ENCODE peak calls at places on chromosomes 5 and 9, in four cellular contexts. One of them, this sample, is unnamed.

GRCh38 chr5:166671818-166672217 is 1619.6 kb upstream of the WWC1 start:
- DNase-seq in memory B cell: no peak
- DNase-seq in stimulated activated CD4-positive, alpha-beta T cell treated with anti-CD3 and anti-CD28 coated beads, Interleukin-15, amount 100 ng/mL, for 1 hour: no peak
- DNase-seq in stimulated activated CD8-positive, alpha-beta memory T cell treated with anti-CD3 and anti-CD28 coated beads, Interleukin-7, amount 100 ng/mL, for 48 hours: no peak
- DNase-seq in this sample: no peak

GRCh38 chr5:119795768-119796167 is 166.4 kb downstream of the FAM170A start:
- DNase-seq in stimulated activated CD8-positive, alpha-beta memory T cell treated with anti-CD3 and anti-CD28 coated beads, Interleukin-7, amount 100 ng/mL, for 48 hours: no peak
- DNase-seq in stimulated activated CD4-positive, alpha-beta T cell treated with anti-CD3 and anti-CD28 coated beads, Interleukin-15, amount 100 ng/mL, for 1 hour: no peak
- DNase-seq in memory B cell: no peak
- DNase-seq in this sample: no peak

GRCh38 chr9:14563902-14564578 is 129.2 kb downstream of the ZDHHC21 start:
- DNase-seq in stimulated activated CD4-positive, alpha-beta T cell treated with anti-CD3 and anti-CD28 coated beads, Interleukin-15, amount 100 ng/mL, for 1 hour: no peak
- DNase-seq in memory B cell: no peak
- DNase-seq in stimulated activated CD8-positive, alpha-beta memory T cell treated with anti-CD3 and anti-CD28 coated beads, Interleukin-7, amount 100 ng/mL, for 48 hours: no peak
- DNase-seq in this sample: no peak

GRCh38 chr5:103582364-103582763 is 19.8 kb upstream of the NUDT12 start:
- DNase-seq in stimulated activated CD4-positive, alpha-beta T cell treated with anti-CD3 and anti-CD28 coated beads, Interleukin-15, amount 100 ng/mL, for 1 hour: no peak
- DNase-seq in memory B cell: no peak
- DNase-seq in stimulated activated CD8-positive, alpha-beta memory T cell treated with anti-CD3 and anti-CD28 coated beads, Interleukin-7, amount 100 ng/mL, for 48 hours: no peak
- DNase-seq in this sample: peak

GRCh38 chr9:124008855-124009834 is 2.4 kb upstream of the LHX2 start:
- DNase-seq in memory B cell: peak
- DNase-seq in stimulated activated CD8-positive, alpha-beta memory T cell treated with anti-CD3 and anti-CD28 coated beads, Interleukin-7, amount 100 ng/mL, for 48 hours: no peak
- DNase-seq in stimulated activated CD4-positive, alpha-beta T cell treated with anti-CD3 and anti-CD28 coated beads, Interleukin-15, amount 100 ng/mL, for 1 hour: no peak
- DNase-seq in this sample: no peak

GRCh38 chr5:98769256-98770157 is 4.0 kb upstream of the RGMB start:
- DNase-seq in memory B cell: peak
- DNase-seq in stimulated activated CD8-positive, alpha-beta memory T cell treated with anti-CD3 and anti-CD28 coated beads, Interleukin-7, amount 100 ng/mL, for 48 hours: no peak
- DNase-seq in stimulated activated CD4-positive, alpha-beta T cell treated with anti-CD3 and anti-CD28 coated beads, Interleukin-15, amount 100 ng/mL, for 1 hour: no peak
- DNase-seq in this sample: peak

GRCh38 chr5:173638126-173638525 is 21.7 kb upstream of the BOD1 start:
- DNase-seq in stimulated activated CD8-positive, alpha-beta memory T cell treated with anti-CD3 and anti-CD28 coated beads, Interleukin-7, amount 100 ng/mL, for 48 hours: no peak
- DNase-seq in stimulated activated CD4-positive, alpha-beta T cell treated with anti-CD3 and anti-CD28 coated beads, Interleukin-15, amount 100 ng/mL, for 1 hour: no peak
- DNase-seq in memory B cell: no peak
- DNase-seq in this sample: no peak

GRCh38 chr5:176664886-176665285 is 17.6 kb downstream of the TSPAN17 start:
- DNase-seq in stimulated activated CD8-positive, alpha-beta memory T cell treated with anti-CD3 and anti-CD28 coated beads, Interleukin-7, amount 100 ng/mL, for 48 hours: no peak
- DNase-seq in stimulated activated CD4-positive, alpha-beta T cell treated with anti-CD3 and anti-CD28 coated beads, Interleukin-15, amount 100 ng/mL, for 1 hour: no peak
- DNase-seq in memory B cell: no peak
- DNase-seq in this sample: no peak

GRCh38 chr5:68478306-68479091 is 262.9 kb downstream of the PIK3R1 start:
- DNase-seq in stimulated activated CD8-positive, alpha-beta memory T cell treated with anti-CD3 and anti-CD28 coated beads, Interleukin-7, amount 100 ng/mL, for 48 hours: no peak
- DNase-seq in memory B cell: no peak
- DNase-seq in stimulated activated CD4-positive, alpha-beta T cell treated with anti-CD3 and anti-CD28 coated beads, Interleukin-15, amount 100 ng/mL, for 1 hour: no peak
- DNase-seq in this sample: no peak

GRCh38 chr9:95003694-95004451 is 277.4 kb downstream of the AOPEP start:
- DNase-seq in memory B cell: peak
- DNase-seq in stimulated activated CD4-positive, alpha-beta T cell treated with anti-CD3 and anti-CD28 coated beads, Interleukin-15, amount 100 ng/mL, for 1 hour: no peak
- DNase-seq in stimulated activated CD8-positive, alpha-beta memory T cell treated with anti-CD3 and anti-CD28 coated beads, Interleukin-7, amount 100 ng/mL, for 48 hours: no peak
- DNase-seq in this sample: no peak

GRCh38 chr5:57841671-57842375 is 359.2 kb upstream of the ACTBL2 start:
- DNase-seq in stimulated activated CD4-positive, alpha-beta T cell treated with anti-CD3 and anti-CD28 coated beads, Interleukin-15, amount 100 ng/mL, for 1 hour: no peak
- DNase-seq in stimulated activated CD8-positive, alpha-beta memory T cell treated with anti-CD3 and anti-CD28 coated beads, Interleukin-7, amount 100 ng/mL, for 48 hours: no peak
- DNase-seq in memory B cell: no peak
- DNase-seq in this sample: peak

GRCh38 chr5:10946050-10946449 is 185.0 kb upstream of the DAP start:
- DNase-seq in stimulated activated CD8-positive, alpha-beta memory T cell treated with anti-CD3 and anti-CD28 coated beads, Interleukin-7, amount 100 ng/mL, for 48 hours: no peak
- DNase-seq in memory B cell: no peak
- DNase-seq in stimulated activated CD4-positive, alpha-beta T cell treated with anti-CD3 and anti-CD28 coated beads, Interleukin-15, amount 100 ng/mL, for 1 hour: no peak
- DNase-seq in this sample: no peak

GRCh38 chr9:34524349-34524748 is 1.6 kb upstream of the ENHO start:
- DNase-seq in stimulated activated CD8-positive, alpha-beta memory T cell treated with anti-CD3 and anti-CD28 coated beads, Interleukin-7, amount 100 ng/mL, for 48 hours: no peak
- DNase-seq in memory B cell: no peak
- DNase-seq in stimulated activated CD4-positive, alpha-beta T cell treated with anti-CD3 and anti-CD28 coated beads, Interleukin-15, amount 100 ng/mL, for 1 hour: no peak
- DNase-seq in this sample: no peak